ENCODE peak calls at places on chromosome 20, in six cellular contexts. H is prostate gland, Q is neuronal stem cell, B is PC-3, W is A673, L is adrenal gland. T is an unnamed sample.
A peak's percentile ranks its signal among the peaks of the same experiment; 100 is the strongest.

GRCh38 chr20:37699202-37699601 is 5.4 kb downstream of the CTNNBL1 start:
- DNase-seq in H (no peak), Q (no peak), B (no peak), W (no peak), L (peak; percentile 51), T (no peak)

GRCh38 chr20:53080969-53081871 is 109.1 kb downstream of the TSHZ2 start:
- DNase-seq in H (no peak), Q (no peak), B (peak; percentile 51), W (no peak), L (peak; percentile 25), T (no peak)

GRCh38 chr20:17797163-17797562 is 97.4 kb downstream of the BANF2 start:
- DNase-seq in H (no peak), Q (no peak), B (peak; percentile 51), W (no peak), L (no peak), T (no peak)

GRCh38 chr20:44720617-44720993 is 5.4 kb downstream of the CCN5 start:
- DNase-seq in H (peak; percentile 24), Q (no peak), B (peak; percentile 77), W (peak; percentile 98), L (peak; percentile 85), T (no peak)

GRCh38 chr20:35643045-35643444 is 21.7 kb downstream of the CPNE1 start:
- DNase-seq in H (no peak), Q (no peak), B (no peak), W (no peak), L (no peak), T (no peak)

GRCh38 chr20:12057778-12058177 is 140.1 kb downstream of the BTBD3 start:
- DNase-seq in H (no peak), Q (no peak), B (no peak), W (no peak), L (no peak), T (no peak)

GRCh38 chr20:61295249-61295648 is 43.2 kb downstream of the CDH4 start:
- DNase-seq in H (no peak), Q (no peak), B (no peak), W (no peak), L (no peak), T (peak; percentile 13)

GRCh38 chr20:21269772-21270171 is 33.4 kb upstream of the XRN2 start:
- DNase-seq in H (no peak), Q (no peak), B (no peak), W (no peak), L (no peak), T (no peak)

GRCh38 chr20:300345-300744 is 3.0 kb downstream of the ZCCHC3 start:
- DNase-seq in H (no peak), Q (no peak), B (no peak), W (no peak), L (no peak), T (no peak)

GRCh38 chr20:8449120-8449519 is 317.1 kb downstream of the PLCB1 start:
- DNase-seq in H (no peak), Q (no peak), B (no peak), W (no peak), L (no peak), T (no peak)

GRCh38 chr20:32597714-32598113 is 12.6 kb upstream of the NOL4L start:
- DNase-seq in H (no peak), Q (no peak), B (no peak), W (no peak), L (no peak), T (no peak)

GRCh38 chr20:47221036-47221625 is 135.4 kb downstream of the ZMYND8 start:
- DNase-seq in H (no peak), Q (no peak), B (no peak), W (no peak), L (no peak), T (no peak)

GRCh38 chr20:14765370-14765701 is 427.9 kb upstream of the FLRT3 start:
- DNase-seq in H (no peak), Q (no peak), B (no peak), W (no peak), L (no peak), T (no peak)

GRCh38 chr20:60652615-60653014 is 599.4 kb upstream of the CDH4 start:
- DNase-seq in H (no peak), Q (no peak), B (no peak), W (no peak), L (no peak), T (no peak)

GRCh38 chr20:61558726-61559125 is 306.7 kb downstream of the CDH4 start:
- DNase-seq in H (no peak), Q (no peak), B (no peak), W (no peak), L (no peak), T (no peak)

GRCh38 chr20:62970307-62971210 is 18.1 kb downstream of the SLC17A9 start:
- DNase-seq in H (no peak), Q (no peak), B (no peak), W (no peak), L (no peak), T (no peak)

GRCh38 chr20:17867546-17867945 is 101.0 kb downstream of the SNX5 start:
- DNase-seq in H (no peak), Q (no peak), B (no peak), W (no peak), L (no peak), T (no peak)

GRCh38 chr20:52294106-52294628 is 102.6 kb upstream of the ZFP64 start:
- DNase-seq in H (no peak), Q (no peak), B (peak; percentile 28), W (no peak), L (no peak), T (no peak)

GRCh38 chr20:5480824-5481600 is 164.3 kb upstream of the PROKR2 start:
- DNase-seq in H (no peak), Q (no peak), B (peak; percentile 13), W (no peak), L (peak; percentile 38), T (peak; percentile 15)

GRCh38 chr20:51036226-51036625 is 13.3 kb upstream of the KCNG1 start:
- DNase-seq in H (no peak), Q (no peak), B (no peak), W (no peak), L (no peak), T (no peak)

DNA sequence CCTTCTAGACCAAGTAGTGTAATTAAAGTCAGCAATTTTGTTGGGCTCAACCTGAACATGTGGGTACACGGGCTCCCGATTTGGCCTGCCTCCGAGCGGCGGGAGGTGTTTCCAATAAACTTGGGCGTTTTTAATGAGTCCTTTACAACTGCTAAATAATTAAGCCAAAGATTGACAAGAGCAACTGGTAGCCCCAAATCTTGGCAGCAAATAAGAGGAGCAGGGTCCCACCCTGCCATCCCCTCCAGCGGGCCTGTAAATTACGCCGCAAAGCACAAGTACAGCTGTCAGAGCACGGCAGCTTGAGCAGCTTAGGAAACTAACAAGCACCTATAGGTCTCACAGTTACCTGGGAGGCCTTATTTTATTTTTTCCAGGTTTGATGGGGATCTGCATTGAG is 217.1 kb downstream of the BMP7 start:
- DNase-seq in H (no peak), Q (no peak), B (no peak), W (no peak), L (no peak), T (peak; percentile 82)
- H3K4me1 ChIP-seq in H (peaks cover 4% of the 10 kb centered on the region), Q (no peaks in the 10 kb centered on the region), B (peaks cover 10% of the 10 kb centered on the region), W (no peaks in the 10 kb centered on the region), L (no peaks in the 10 kb centered on the region), T (peaks cover 10% of the 10 kb centered on the region)

DNA sequence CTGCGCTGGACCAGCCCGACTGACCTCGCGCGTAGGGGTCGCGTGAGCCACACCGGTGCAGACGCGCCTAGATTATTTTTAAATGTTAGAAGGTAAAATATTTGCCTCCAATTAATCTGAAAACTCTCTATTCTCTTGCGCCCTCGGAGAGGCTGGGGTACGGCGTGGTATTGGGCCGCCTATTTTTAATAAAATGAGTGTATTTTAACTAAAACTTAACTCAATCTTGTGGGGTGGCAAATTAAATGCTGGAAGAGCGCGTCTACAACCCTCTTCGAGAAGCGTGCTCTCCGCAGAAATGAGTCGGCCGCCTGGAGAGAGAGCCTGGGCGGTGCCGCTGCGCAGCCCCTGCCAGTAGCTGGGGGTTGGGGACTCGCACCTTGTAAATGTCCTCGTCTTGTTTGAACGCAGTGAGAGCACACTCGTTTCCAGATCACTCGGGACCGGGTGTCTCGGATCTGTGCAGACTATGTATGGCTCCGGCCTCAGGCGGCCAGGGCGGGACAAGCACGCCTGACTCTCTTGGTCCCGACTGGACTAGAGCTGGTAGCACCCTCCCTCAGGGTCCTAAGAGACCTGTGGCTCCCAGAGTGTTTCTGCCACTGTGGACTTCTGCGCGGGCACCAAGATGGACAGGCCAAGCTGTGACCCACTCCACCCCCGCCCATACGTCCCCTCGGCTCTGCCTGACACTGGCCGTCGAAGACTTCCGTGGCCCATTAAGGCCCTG is 2.0 kb upstream of the MAFB start:
- DNase-seq in H (no peak), Q (no peak), B (no peak), W (no peak), L (no peak), T (no peak)
- H3K27ac ChIP-seq in H (no peak overlapping the region), Q (no peak overlapping the region), B (no peak overlapping the region), W (no peak overlapping the region), L (no peak overlapping the region), T (no peak overlapping the region)

GRCh38 chr20:3927486-3928291 is 38.5 kb downstream of the PANK2 start:
- DNase-seq in H (no peak), Q (no peak), B (no peak), W (no peak), L (no peak), T (peak; percentile 65)
- H3K4me3 ChIP-seq in H (no peak overlapping the region), Q (no peak overlapping the region), B (no peak overlapping the region), W (no peak overlapping the region), L (no peak overlapping the region), T (no peak overlapping the region)

GRCh38 chr20:59003836-59004492 is 3.1 kb downstream of the CTSZ start:
- DNase-seq in H (no peak), Q (no peak), B (no peak), W (no peak), L (no peak), T (no peak)
- H3K4me1 ChIP-seq in H (peaks cover 7% of the 10 kb centered on the region), Q (peaks cover 10% of the 10 kb centered on the region), B (peaks cover 22% of the 10 kb centered on the region), W (peaks cover 8% of the 10 kb centered on the region), L (peaks cover 14% of the 10 kb centered on the region), T (peaks cover 12% of the 10 kb centered on the region)

DNA sequence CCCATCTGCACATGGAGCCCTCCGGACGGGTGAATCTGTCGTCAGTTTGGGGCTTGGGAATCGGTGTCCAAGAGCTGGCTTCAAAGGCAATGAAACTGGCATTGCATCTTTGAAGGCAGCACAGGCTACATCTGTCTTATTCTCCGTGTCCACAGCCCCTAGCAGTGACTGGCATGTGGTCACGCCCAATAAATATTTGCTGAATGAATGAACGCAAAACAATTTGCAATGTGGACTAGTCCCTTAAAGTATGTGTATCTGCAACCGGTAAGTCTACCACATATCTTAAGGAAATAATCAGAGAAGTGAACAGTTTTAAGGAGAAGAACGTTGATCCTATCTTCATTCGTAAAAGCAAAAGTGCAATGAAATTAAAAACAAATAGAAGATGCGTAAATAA is 8.0 kb upstream of the PMEPA1 start:
- DNase-seq in H (peak; percentile 65), Q (no peak), B (peak; percentile 99), W (no peak), L (no peak), T (peak; percentile 48)
- H3K27ac ChIP-seq in H (peak overlapping the region; percentile 77), Q (no peak overlapping the region), B (peak overlapping the region; percentile 72), W (no peak overlapping the region), L (no peak overlapping the region), T (no peak overlapping the region)

T was measured in SJCRH30.